ENCODE peak calls at places on chromosomes 12 and 14, in seven cellular contexts. One of them, this sample, is unnamed.

GRCh38 chr14:67892466-67893120 is 73.0 kb downstream of the RAD51B start:
- DNase-seq in left ventricle myocardium inferior: no peak
- DNase-seq in psoas muscle: no peak
- DNase-seq in germinal center: no peak
- DNase-seq in foreskin fibroblast: peak
- DNase-seq in GM03348: no peak
- DNase-seq in posterior vena cava: no peak
- DNase-seq in this sample: no peak

GRCh38 chr14:90654831-90655276 is 161.4 kb downstream of the TTC7B start:
- DNase-seq in left ventricle myocardium inferior: no peak
- DNase-seq in psoas muscle: no peak
- DNase-seq in germinal center: no peak
- DNase-seq in foreskin fibroblast: no peak
- DNase-seq in GM03348: peak
- DNase-seq in posterior vena cava: no peak
- DNase-seq in this sample: no peak

GRCh38 chr12:93790472-93791152 is 113.4 kb downstream of the CRADD start:
- DNase-seq in left ventricle myocardium inferior: no peak
- DNase-seq in psoas muscle: no peak
- DNase-seq in germinal center: no peak
- DNase-seq in foreskin fibroblast: peak
- DNase-seq in GM03348: peak
- DNase-seq in posterior vena cava: no peak
- DNase-seq in this sample: no peak

GRCh38 chr12:87107270-87107669 is 851.1 kb upstream of the MGAT4C start:
- DNase-seq in left ventricle myocardium inferior: no peak
- DNase-seq in psoas muscle: no peak
- DNase-seq in germinal center: no peak
- DNase-seq in foreskin fibroblast: no peak
- DNase-seq in GM03348: no peak
- DNase-seq in posterior vena cava: no peak
- DNase-seq in this sample: no peak

GRCh38 chr12:108157856-108158255 is 28.8 kb downstream of the WSCD2 start:
- DNase-seq in left ventricle myocardium inferior: no peak
- DNase-seq in psoas muscle: no peak
- DNase-seq in germinal center: no peak
- DNase-seq in foreskin fibroblast: no peak
- DNase-seq in GM03348: no peak
- DNase-seq in posterior vena cava: peak
- DNase-seq in this sample: no peak

GRCh38 chr12:131046813-131047788 is 93.4 kb downstream of the ADGRD1 start:
- DNase-seq in left ventricle myocardium inferior: peak
- DNase-seq in psoas muscle: peak
- DNase-seq in germinal center: no peak
- DNase-seq in foreskin fibroblast: no peak
- DNase-seq in GM03348: no peak
- DNase-seq in posterior vena cava: peak
- DNase-seq in this sample: peak

GRCh38 chr12:108129017-108129812 is at the start of gene WSCD2:
- DNase-seq in left ventricle myocardium inferior: peak
- DNase-seq in psoas muscle: peak
- DNase-seq in germinal center: peak
- DNase-seq in foreskin fibroblast: peak
- DNase-seq in GM03348: peak
- DNase-seq in posterior vena cava: no peak
- DNase-seq in this sample: peak

GRCh38 chr12:38269897-38270296 is 46.7 kb upstream of the ALG10B start:
- DNase-seq in left ventricle myocardium inferior: no peak
- DNase-seq in psoas muscle: no peak
- DNase-seq in germinal center: no peak
- DNase-seq in foreskin fibroblast: no peak
- DNase-seq in GM03348: no peak
- DNase-seq in posterior vena cava: no peak
- DNase-seq in this sample: no peak

GRCh38 chr12:69897744-69898143 is 72.7 kb downstream of the MYRFL start:
- DNase-seq in left ventricle myocardium inferior: peak
- DNase-seq in psoas muscle: peak
- DNase-seq in germinal center: no peak
- DNase-seq in foreskin fibroblast: peak
- DNase-seq in GM03348: peak
- DNase-seq in posterior vena cava: no peak
- DNase-seq in this sample: no peak

GRCh38 chr12:9604288-9604687 is 3.4 kb downstream of the KLRB1 start:
- DNase-seq in left ventricle myocardium inferior: no peak
- DNase-seq in psoas muscle: no peak
- DNase-seq in germinal center: no peak
- DNase-seq in foreskin fibroblast: no peak
- DNase-seq in GM03348: no peak
- DNase-seq in posterior vena cava: no peak
- DNase-seq in this sample: no peak

GRCh38 chr12:109679716-109680520 is 33.7 kb upstream of the FAM222A start:
- DNase-seq in left ventricle myocardium inferior: no peak
- DNase-seq in psoas muscle: no peak
- DNase-seq in germinal center: no peak
- DNase-seq in foreskin fibroblast: no peak
- DNase-seq in GM03348: no peak
- DNase-seq in posterior vena cava: no peak
- DNase-seq in this sample: no peak

GRCh38 chr12:85642810-85643209 is 193.4 kb downstream of the RASSF9 start:
- DNase-seq in left ventricle myocardium inferior: no peak
- DNase-seq in psoas muscle: no peak
- DNase-seq in germinal center: no peak
- DNase-seq in foreskin fibroblast: peak
- DNase-seq in GM03348: peak
- DNase-seq in posterior vena cava: no peak
- DNase-seq in this sample: no peak

GRCh38 chr12:109385339-109386078 is 37.8 kb downstream of the MYO1H start:
- DNase-seq in left ventricle myocardium inferior: no peak
- DNase-seq in psoas muscle: peak
- DNase-seq in germinal center: peak
- DNase-seq in foreskin fibroblast: peak
- DNase-seq in GM03348: peak
- DNase-seq in posterior vena cava: no peak
- DNase-seq in this sample: no peak

GRCh38 chr12:3925621-3926020 is 52.4 kb upstream of the PARP11 start:
- DNase-seq in left ventricle myocardium inferior: no peak
- DNase-seq in psoas muscle: no peak
- DNase-seq in germinal center: no peak
- DNase-seq in foreskin fibroblast: no peak
- DNase-seq in GM03348: no peak
- DNase-seq in posterior vena cava: no peak
- DNase-seq in this sample: no peak

GRCh38 chr14:101781240-101782061 is 19.9 kb downstream of the PPP2R5C start:
- DNase-seq in left ventricle myocardium inferior: no peak
- DNase-seq in psoas muscle: no peak
- DNase-seq in germinal center: peak
- DNase-seq in foreskin fibroblast: peak
- DNase-seq in GM03348: peak
- DNase-seq in posterior vena cava: peak
- DNase-seq in this sample: peak

GRCh38 chr14:35050652-35051051 is 4.6 kb downstream of the FAM177A1 start:
- DNase-seq in left ventricle myocardium inferior: no peak
- DNase-seq in psoas muscle: no peak
- DNase-seq in germinal center: no peak
- DNase-seq in foreskin fibroblast: peak
- DNase-seq in GM03348: peak
- DNase-seq in posterior vena cava: no peak
- DNase-seq in this sample: no peak

GRCh38 chr12:50344245-50344644 is 52.2 kb downstream of the FAM186A start:
- DNase-seq in left ventricle myocardium inferior: no peak
- DNase-seq in psoas muscle: no peak
- DNase-seq in germinal center: no peak
- DNase-seq in foreskin fibroblast: no peak
- DNase-seq in GM03348: no peak
- DNase-seq in posterior vena cava: no peak
- DNase-seq in this sample: no peak

GRCh38 chr14:45271858-45272537 is 19.0 kb upstream of the MIS18BP1 start:
- DNase-seq in left ventricle myocardium inferior: no peak
- DNase-seq in psoas muscle: no peak
- DNase-seq in germinal center: no peak
- DNase-seq in foreskin fibroblast: no peak
- DNase-seq in GM03348: no peak
- DNase-seq in posterior vena cava: no peak
- DNase-seq in this sample: no peak

GRCh38 chr12:44672042-44672441 is 204.1 kb downstream of the NELL2 start:
- DNase-seq in left ventricle myocardium inferior: no peak
- DNase-seq in psoas muscle: no peak
- DNase-seq in germinal center: no peak
- DNase-seq in foreskin fibroblast: no peak
- DNase-seq in GM03348: no peak
- DNase-seq in posterior vena cava: no peak
- DNase-seq in this sample: no peak

GRCh38 chr14:73462078-73462715 is 3.9 kb upstream of the NUMB start:
- DNase-seq in left ventricle myocardium inferior: peak
- DNase-seq in psoas muscle: no peak
- DNase-seq in germinal center: no peak
- DNase-seq in foreskin fibroblast: peak
- DNase-seq in GM03348: peak
- DNase-seq in posterior vena cava: no peak
- DNase-seq in this sample: peak

GRCh38 chr14:98957211-98958047 is 314.6 kb downstream of the BCL11B start:
- DNase-seq in left ventricle myocardium inferior: peak
- DNase-seq in psoas muscle: peak
- DNase-seq in germinal center: no peak
- DNase-seq in foreskin fibroblast: peak
- DNase-seq in GM03348: peak
- DNase-seq in posterior vena cava: peak
- DNase-seq in this sample: peak

GRCh38 chr12:94336201-94336915 is 123.3 kb downstream of the CEP83 start:
- DNase-seq in left ventricle myocardium inferior: no peak
- DNase-seq in psoas muscle: no peak
- DNase-seq in germinal center: no peak
- DNase-seq in foreskin fibroblast: peak
- DNase-seq in GM03348: no peak
- DNase-seq in posterior vena cava: no peak
- DNase-seq in this sample: no peak